ENCODE peak calls at places on chromosomes 4 and X, in five cellular contexts. H is small intestine, T is cardiac muscle cell, U is tibial nerve, N is heart left ventricle. B is an unnamed sample. For H3K4me1 and H3K36me3, the result is how much of the 10 kb centered on the place peaks cover.

GRCh38 chr4:169098969-169099685 is 89.1 kb upstream of the CBR4 start:
- DNase-seq in H (no peak), T (no peak), N (no peak), U (no peak), B (no peak)

GRCh38 chr4:138946306-138946705 is 69.3 kb upstream of the NOCT start:
- DNase-seq in U (no peak), N (no peak), H (no peak), T (no peak), B (no peak)

GRCh38 chrX:133444952-133445831 is 29.9 kb upstream of the GPC4 start:
- DNase-seq in N (no peak), T (peak), U (no peak), H (peak), B (no peak)

GRCh38 chr4:107801766-107802211 is 22.9 kb upstream of the SGMS2 start:
- DNase-seq in U (no peak), T (no peak), H (no peak), N (no peak), B (no peak)

GRCh38 chrX:23634181-23634580 is 33.1 kb upstream of the PRDX4 start:
- DNase-seq in U (no peak), N (no peak), T (no peak), H (no peak), B (no peak)

GRCh38 chrX:100979881-100980607 is 10.5 kb downstream of the ARL13A start:
- DNase-seq in T (no peak), N (no peak), H (no peak), U (no peak), B (no peak)

GRCh38 chr4:187417761-187418160 is 577.8 kb upstream of the ZFP42 start:
- DNase-seq in U (no peak), N (no peak), H (no peak), T (no peak), B (no peak)

GRCh38 chrX:153793291-153793690 is 884 bp downstream of the IDH3G start:
- DNase-seq in T (peak), H (peak), N (no peak), U (no peak), B (no peak)

GRCh38 chrX:24321741-24322395 is 8.0 kb upstream of the SUPT20HL2 start:
- DNase-seq in U (no peak), H (no peak), N (no peak), T (no peak), B (no peak)

GRCh38 chrX:105462191-105462590 is 241.7 kb upstream of the TEX13A start:
- DNase-seq in T (no peak), U (no peak), N (no peak), H (no peak), B (no peak)

GRCh38 chrX:34875204-34875603 is 67.4 kb upstream of the FAM47B start:
- DNase-seq in U (no peak), N (no peak), T (no peak), H (no peak), B (no peak)

GRCh38 chr4:29113960-29114359 is 1606.2 kb upstream of the PCDH7 start:
- DNase-seq in N (no peak), T (no peak), H (no peak), U (no peak), B (no peak)

GRCh38 chrX:20267924-20268701 is 1.4 kb upstream of the RPS6KA3 start:
- DNase-seq in U (peak), N (peak), T (peak), H (peak), B (peak)

GRCh38 chrX:134294548-134294947 is 57.6 kb downstream of the CCDC160 start:
- DNase-seq in N (no peak), T (peak), U (no peak), H (no peak), B (no peak)

GRCh38 chrX:9737363-9737762 is 28.3 kb downstream of the GPR143 start:
- DNase-seq in N (no peak), U (no peak), T (no peak), H (no peak), B (no peak)

GRCh38 chr4:163166041-163166579 is 580 bp downstream of the NAF1 start:
- DNase-seq in T (peak), H (peak), N (peak), U (peak), B (peak)

GRCh38 chrX:146144090-146144489 is 326.5 kb downstream of the SLITRK2 start:
- DNase-seq in N (no peak), T (no peak), H (peak), U (no peak), B (no peak)

GRCh38 chr4:146638801-146639351 is at the start of gene POU4F2:
- DNase-seq in N (no peak), U (no peak), T (peak), H (no peak), B (no peak)

GRCh38 chrX:2463973-2464676 is 36.7 kb downstream of the DHRSX start:
- DNase-seq in H (no peak), U (no peak), T (no peak), N (no peak), B (no peak)

GRCh38 chr4:113325876-113326615 is 276.6 kb downstream of the ANK2 start:
- DNase-seq in T (no peak), U (no peak), H (no peak), N (no peak), B (no peak)

GRCh38 chrX:40152706-40153334 is 55.1 kb upstream of the BCOR start:
- DNase-seq in H (no peak), U (no peak), T (no peak), N (peak), B (no peak)

GRCh38 chrX:40153335-40154221 is 55.8 kb upstream of the BCOR start:
- DNase-seq in N (peak), U (no peak), T (peak), H (no peak), B (peak)

GRCh38 chrX:40150503-40150902 is 52.7 kb upstream of the BCOR start:
- DNase-seq in T (no peak), N (no peak), U (no peak), H (no peak), B (no peak)

GRCh38 chrX:40151211-40152172 is 53.7 kb upstream of the BCOR start:
- DNase-seq in T (peak), U (no peak), N (peak), H (no peak), B (no peak)

GRCh38 chrX:40152173-40152705 is 54.5 kb upstream of the BCOR start:
- DNase-seq in U (no peak), H (no peak), N (peak), T (no peak), B (peak)
- H3K4me1 ChIP-seq in U (under half), H (under half), N (half or more), T (under half), B (under half)

GRCh38 chr4:152784490-152785195 is 4.9 kb downstream of the ARFIP1 start:
- DNase-seq in U (no peak), H (peak), T (no peak), N (peak), B (no peak)
- H3K27ac ChIP-seq in U (no peak), H (no peak), T (no peak), N (no peak), B (no peak)

GRCh38 chr4:3323071-3323481 is 30.3 kb downstream of the RGS12 start:
- DNase-seq in H (no peak), U (no peak), T (no peak), N (no peak), B (no peak)

GRCh38 chr4:3320361-3321023 is 27.7 kb downstream of the RGS12 start:
- DNase-seq in T (no peak), U (no peak), N (no peak), H (no peak), B (no peak)

GRCh38 chr4:3324093-3324815 is 31.4 kb downstream of the RGS12 start:
- DNase-seq in U (no peak), N (no peak), H (no peak), T (peak), B (no peak)

GRCh38 chr4:3321295-3321889 is 28.6 kb downstream of the RGS12 start:
- DNase-seq in U (no peak), N (peak), T (no peak), H (no peak), B (no peak)

GRCh38 chr4:3322059-3322550 is 29.3 kb downstream of the RGS12 start:
- DNase-seq in H (no peak), T (peak), U (no peak), N (no peak), B (no peak)
- H3K36me3 ChIP-seq in H (under half), T (under half), U (under half), N (under half), B (under half)

DNA sequence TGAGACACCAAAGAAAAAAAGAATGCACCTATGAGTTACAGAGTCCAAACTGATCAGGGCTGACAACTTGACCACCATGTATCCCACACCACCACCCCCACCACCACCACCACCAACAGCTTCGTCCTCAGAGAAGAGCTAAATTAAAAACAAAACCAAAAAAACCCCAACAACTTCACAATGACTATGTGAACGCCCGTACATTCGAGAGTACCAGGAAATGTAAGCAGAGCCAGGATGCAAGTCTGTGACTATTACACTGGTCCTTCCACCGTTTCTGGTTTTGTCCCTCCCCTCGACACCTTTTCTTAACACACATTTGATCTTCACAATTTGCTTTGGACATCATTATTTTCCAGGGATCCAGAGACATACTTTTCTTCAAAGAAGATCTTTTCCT is 51.0 kb downstream of the WFS1 start:
- DNase-seq in H (no peak), T (no peak), N (no peak), U (no peak), B (no peak)
- H3K4me1 ChIP-seq in H (under half), T (under half), N (under half), U (under half), B (under half)

GRCh38 chrX:132022863-132023116 is 312 bp upstream of the STK26 start:
- DNase-seq in N (no peak), T (no peak), H (no peak), U (no peak), B (no peak)

GRCh38 chrX:132015875-132016274 is 7.2 kb upstream of the STK26 start:
- DNase-seq in N (no peak), H (no peak), U (no peak), T (no peak), B (no peak)

GRCh38 chrX:132022115-132022862 is 813 bp upstream of the STK26 start:
- DNase-seq in N (no peak), T (peak), U (no peak), H (peak), B (no peak)

GRCh38 chrX:132016628-132017430 is 6.3 kb upstream of the STK26 start:
- DNase-seq in U (no peak), H (no peak), T (no peak), N (no peak), B (no peak)

DNA sequence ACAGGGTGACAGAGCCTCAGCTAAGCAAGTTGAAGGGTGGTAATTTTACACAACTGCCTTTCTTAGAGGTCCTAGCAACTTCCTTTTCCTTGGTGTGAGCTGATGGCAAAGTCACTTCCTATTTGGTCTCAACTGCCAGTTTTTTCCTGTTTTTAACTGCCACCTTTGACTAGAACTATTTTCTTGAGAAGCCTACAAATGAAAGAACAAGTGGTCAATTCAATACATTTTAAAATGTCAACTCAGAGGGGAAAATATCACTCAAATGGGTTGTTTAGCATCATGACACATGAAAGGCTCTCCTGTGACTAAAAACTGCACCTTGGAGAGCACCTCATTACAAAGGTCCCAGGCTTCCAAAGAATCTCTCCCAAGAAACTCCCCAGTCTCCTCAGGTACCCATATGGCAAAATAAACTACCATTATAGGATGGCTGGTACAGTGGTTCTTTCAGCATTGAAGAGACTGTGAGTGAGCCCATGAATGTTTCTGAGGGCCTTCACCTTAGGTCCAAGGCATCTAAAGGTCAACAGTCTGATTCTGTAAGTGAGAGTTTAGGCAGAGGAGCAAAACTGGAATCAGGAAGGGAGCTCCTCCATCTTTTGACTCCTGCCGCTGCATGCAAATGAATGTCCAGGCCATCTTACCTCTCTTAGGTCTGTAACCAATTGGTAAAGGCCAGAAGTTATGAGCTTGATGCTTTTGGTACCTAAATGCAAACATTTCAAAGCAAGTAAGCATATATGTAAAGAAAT is 5.5 kb upstream of the STK26 start:
- DNase-seq in U (no peak), T (no peak), N (no peak), H (no peak), B (no peak)
- H3K27ac ChIP-seq in U (no peak), T (no peak), N (no peak), H (no peak), B (peak)

GRCh38 chr4:1237981-1238675 is 10.8 kb downstream of the CTBP1 start:
- DNase-seq in N (no peak), T (no peak), H (no peak), U (peak), B (peak)
- H3K36me3 ChIP-seq in N (half or more), T (under half), H (under half), U (under half), B (under half)

B was measured in CD8-positive, alpha-beta memory T cell.